ENCODE peak calls at places on chromosome 9, in six cellular contexts. H, Q, Z, F, B and Y are unnamed samples.

GRCh38 chr9:87443006-87443405 is 54.7 kb upstream of the DAPK1 start:
- DNase-seq in H (no peak), Q (no peak), Z (no peak), F (no peak), B (no peak), Y (no peak)

GRCh38 chr9:78033870-78034269 is 2.3 kb upstream of the GNAQ start:
- DNase-seq in H (no peak), Q (no peak), Z (no peak), F (no peak), B (no peak), Y (no peak)

GRCh38 chr9:76996700-76997099 is 22.8 kb upstream of the FOXB2 start:
- DNase-seq in H (peak; percentile 14), Q (peak; percentile 51), Z (peak; percentile 20), F (peak; percentile 17), B (no peak), Y (no peak)

GRCh38 chr9:10008101-10008799 is 604.6 kb downstream of the PTPRD start:
- DNase-seq in H (no peak), Q (no peak), Z (no peak), F (no peak), B (no peak), Y (no peak)

GRCh38 chr9:128824911-128825310 is 4.7 kb downstream of the SPOUT1 start:
- DNase-seq in H (no peak), Q (no peak), Z (no peak), F (no peak), B (no peak), Y (no peak)

GRCh38 chr9:81671880-81672280 is 17.5 kb downstream of the TLE1 start:
- DNase-seq in H (no peak), Q (peak; percentile 89), Z (no peak), F (no peak), B (no peak), Y (peak; percentile 94)

GRCh38 chr9:112218908-112219307 is 43.8 kb upstream of the SUSD1 start:
- DNase-seq in H (no peak), Q (no peak), Z (peak; percentile 16), F (no peak), B (no peak), Y (no peak)

GRCh38 chr9:125878241-125878640 is 131.1 kb downstream of the PBX3 start:
- DNase-seq in H (no peak), Q (no peak), Z (no peak), F (peak; percentile 55), B (no peak), Y (no peak)

GRCh38 chr9:91006046-91006445 is 204.4 kb downstream of the SYK start:
- DNase-seq in H (no peak), Q (no peak), Z (no peak), F (no peak), B (no peak), Y (no peak)

GRCh38 chr9:38619556-38620447 is 594 bp downstream of the ANKRD18A start:
- DNase-seq in H (no peak), Q (no peak), Z (no peak), F (no peak), B (peak; percentile 8), Y (no peak)

GRCh38 chr9:73643379-73644013 is 491.8 kb downstream of the ANXA1 start:
- DNase-seq in H (no peak), Q (no peak), Z (no peak), F (peak; percentile 79), B (no peak), Y (no peak)

GRCh38 chr9:108760841-108761240 is 94.9 kb downstream of the ACTL7B start:
- DNase-seq in H (no peak), Q (no peak), Z (no peak), F (peak; percentile 20), B (no peak), Y (no peak)

GRCh38 chr9:89363921-89364663 is 45.8 kb downstream of the SECISBP2 start:
- DNase-seq in H (no peak), Q (peak; percentile 10), Z (no peak), F (no peak), B (no peak), Y (peak; percentile 60)

GRCh38 chr9:88733651-88734470 is 198.9 kb downstream of the NXNL2 start:
- DNase-seq in H (no peak), Q (no peak), Z (no peak), F (peak; percentile 37), B (no peak), Y (no peak)

GRCh38 chr9:6781476-6781875 is 23.7 kb downstream of the KDM4C start:
- DNase-seq in H (no peak), Q (no peak), Z (no peak), F (no peak), B (no peak), Y (no peak)

GRCh38 chr9:76592105-76593010 is 133.4 kb downstream of the GCNT1 start:
- DNase-seq in H (no peak), Q (no peak), Z (no peak), F (peak; percentile 78), B (no peak), Y (no peak)

GRCh38 chr9:111052831-111053230 is 14.6 kb upstream of the LPAR1 start:
- DNase-seq in H (peak; percentile 9), Q (no peak), Z (no peak), F (peak; percentile 53), B (no peak), Y (no peak)

GRCh38 chr9:106655966-106656365 is 207.0 kb upstream of the ZNF462 start:
- DNase-seq in H (no peak), Q (no peak), Z (no peak), F (no peak), B (no peak), Y (no peak)

GRCh38 chr9:81086421-81086820 is 602.9 kb downstream of the TLE1 start:
- DNase-seq in H (no peak), Q (no peak), Z (no peak), F (no peak), B (no peak), Y (no peak)

GRCh38 chr9:38671748-38672147 is 48.2 kb downstream of the FAM240B start:
- DNase-seq in H (peak; percentile 27), Q (no peak), Z (no peak), F (no peak), B (no peak), Y (no peak)

GRCh38 chr9:137385061-137385655 is 37.8 kb downstream of the EXD3 start:
- DNase-seq in H (no peak), Q (no peak), Z (no peak), F (no peak), B (no peak), Y (no peak)

GRCh38 chr9:98781588-98782383 is 14.6 kb downstream of the ANKS6 start:
- DNase-seq in H (peak; percentile 58), Q (no peak), Z (no peak), F (no peak), B (no peak), Y (no peak)

GRCh38 chr9:3528466-3528865 is 2.7 kb upstream of the RFX3 start:
- DNase-seq in H (peak; percentile 15), Q (no peak), Z (peak; percentile 27), F (no peak), B (peak; percentile 50), Y (no peak)

GRCh38 chr9:77793909-77794308 is 145.8 kb upstream of the GNA14 start:
- DNase-seq in H (peak; percentile 80), Q (no peak), Z (no peak), F (peak; percentile 27), B (no peak), Y (no peak)

GRCh38 chr9:33638516-33638915 is 114.5 kb downstream of the ANKRD18B start:
- DNase-seq in H (no peak), Q (no peak), Z (no peak), F (no peak), B (no peak), Y (no peak)

GRCh38 chr9:136629001-136629878 is 33.5 kb upstream of the EGFL7 start:
- DNase-seq in H (no peak), Q (no peak), Z (no peak), F (no peak), B (no peak), Y (no peak)

GRCh38 chr9:88808761-88809370 is 182.4 kb upstream of the S1PR3 start:
- DNase-seq in H (no peak), Q (no peak), Z (no peak), F (no peak), B (no peak), Y (no peak)

GRCh38 chr9:71145179-71145578 is 23.8 kb upstream of the TRPM3 start:
- DNase-seq in H (no peak), Q (no peak), Z (no peak), F (peak; percentile 61), B (no peak), Y (no peak)

GRCh38 chr9:38185647-38186371 is 116.8 kb upstream of the SHB start:
- DNase-seq in H (no peak), Q (no peak), Z (no peak), F (no peak), B (no peak), Y (no peak)

GRCh38 chr9:20144255-20144654 is 355.4 kb upstream of the SLC24A2 start:
- DNase-seq in H (peak; percentile 5), Q (no peak), Z (no peak), F (no peak), B (no peak), Y (no peak)

GRCh38 chr9:109273869-109274268 is 47.0 kb downstream of the EPB41L4B start:
- DNase-seq in H (no peak), Q (no peak), Z (no peak), F (no peak), B (no peak), Y (no peak)

GRCh38 chr9:109796081-109796480 is 16.1 kb downstream of the PALM2AKAP2 start:
- DNase-seq in H (no peak), Q (no peak), Z (no peak), F (no peak), B (no peak), Y (no peak)